ENCODE peak calls at places on chromosomes 11 and 22, in four cellular contexts. U, M, S and D are unnamed samples.

GRCh38 chr22:19085233-19086043 is 36.8 kb downstream of the DGCR2 start:
- DNase-seq in U (peak), M (no peak), S (peak), D (peak)

GRCh38 chr11:73376803-73377629 is 817 bp downstream of the RELT start:
- DNase-seq in U (peak), M (no peak), S (no peak), D (peak)

GRCh38 chr11:110463153-110463552 is 33.4 kb downstream of the FDX1 start:
- DNase-seq in U (no peak), M (peak), S (no peak), D (peak)

GRCh38 chr11:27039873-27040272 is 742 bp upstream of the BBOX1 start:
- DNase-seq in U (no peak), M (no peak), S (no peak), D (no peak)

GRCh38 chr11:4626207-4627105 is 10.8 kb upstream of the OR51D1 start:
- DNase-seq in U (peak), M (peak), S (no peak), D (peak)

GRCh38 chr11:4589024-4589423 is 4.8 kb upstream of the OR52I1 start:
- DNase-seq in U (no peak), M (no peak), S (no peak), D (no peak)

GRCh38 chr11:121297872-121298271 is 5.3 kb downstream of the SC5D start:
- DNase-seq in U (no peak), M (no peak), S (no peak), D (no peak)

GRCh38 chr22:22934543-22935055 is 47.0 kb downstream of the IGLL5 start:
- DNase-seq in U (no peak), M (no peak), S (no peak), D (peak)

GRCh38 chr22:38221407-38221806 is 19.6 kb downstream of the MAFF start:
- DNase-seq in U (no peak), M (no peak), S (no peak), D (no peak)

GRCh38 chr22:32695451-32695891 is 106.0 kb upstream of the TIMP3 start:
- DNase-seq in U (peak), M (no peak), S (no peak), D (no peak)

GRCh38 chr11:91220476-91221202 is 997.8 kb upstream of the CHORDC1 start:
- DNase-seq in U (no peak), M (no peak), S (no peak), D (no peak)

GRCh38 chr11:48122246-48122645 is 94.4 kb upstream of the OR4B1 start:
- DNase-seq in U (no peak), M (no peak), S (no peak), D (no peak)

GRCh38 chr22:43288378-43288777 is 54.8 kb downstream of the SCUBE1 start:
- DNase-seq in U (no peak), M (no peak), S (no peak), D (no peak)

GRCh38 chr11:77165066-77165465 is 37.0 kb downstream of the MYO7A start:
- DNase-seq in U (no peak), M (no peak), S (no peak), D (no peak)

GRCh38 chr22:36395061-36395849 is 7.5 kb upstream of the MYH9 start:
- DNase-seq in U (no peak), M (no peak), S (no peak), D (no peak)

GRCh38 chr11:57087966-57088365 is 93.8 kb upstream of the LRRC55 start:
- DNase-seq in U (no peak), M (no peak), S (no peak), D (no peak)

GRCh38 chr11:75344761-75345454 is 6.6 kb downstream of the ARRB1 start:
- DNase-seq in U (no peak), M (no peak), S (no peak), D (no peak)

GRCh38 chr11:12094872-12095800 is 15.3 kb upstream of the MICAL2 start:
- DNase-seq in U (no peak), M (no peak), S (no peak), D (peak)

DNA sequence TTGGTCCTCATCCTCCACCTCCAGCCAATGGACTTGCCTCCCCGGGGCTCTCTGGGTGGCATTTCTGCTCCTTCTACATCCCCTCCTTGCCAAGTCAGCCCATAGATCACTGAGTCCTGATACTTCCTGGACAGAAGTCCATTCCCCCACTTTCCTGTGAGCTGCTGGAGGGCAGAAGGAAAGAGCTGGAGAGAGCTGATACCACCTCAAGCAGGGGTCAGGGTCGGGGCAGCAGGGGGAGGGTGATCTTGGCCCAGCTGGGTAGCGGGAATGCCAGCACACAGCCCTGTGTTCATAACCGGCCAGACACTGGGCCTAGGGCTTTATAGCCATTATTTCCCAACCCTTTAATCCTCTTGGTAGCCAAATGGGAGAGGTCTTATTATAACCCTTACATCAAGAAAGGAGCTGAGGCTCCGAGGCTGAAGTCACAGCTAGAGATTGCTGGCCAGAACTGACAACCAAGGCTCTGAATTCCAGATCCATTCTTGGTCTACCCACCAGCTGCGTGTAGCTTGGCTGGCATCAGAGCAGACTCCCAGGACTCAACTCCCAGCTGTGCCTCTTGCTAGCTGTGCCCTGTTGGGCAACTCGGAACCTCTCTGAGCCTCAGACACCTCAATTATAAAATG is 39.9 kb downstream of the CD6 start:
- DNase-seq in U (no peak), M (no peak), S (no peak), D (no peak)
- TF ChIP-seq NR2C2 in U (no peak), M (no peak), S (no peak), D (no peak)

GRCh38 chr11:61132646-61133045 is 28.6 kb downstream of the VPS37C start:
- DNase-seq in U (no peak), M (no peak), S (no peak), D (no peak)

GRCh38 chr11:61133956-61134662 is 27.1 kb downstream of the VPS37C start:
- DNase-seq in U (no peak), M (no peak), S (no peak), D (no peak)

GRCh38 chr11:61133145-61133544 is 28.1 kb downstream of the VPS37C start:
- DNase-seq in U (no peak), M (no peak), S (no peak), D (no peak)

GRCh38 chr11:61131998-61132555 is 29.1 kb downstream of the VPS37C start:
- DNase-seq in U (no peak), M (no peak), S (no peak), D (no peak)

GRCh38 chr11:61134801-61135257 is 26.4 kb downstream of the VPS37C start:
- DNase-seq in U (no peak), M (no peak), S (no peak), D (no peak)
- TF ChIP-seq NR2C2 in U (no peak), M (no peak), S (no peak), D (no peak)

GRCh38 chr11:1112351-1113191 is 37.9 kb downstream of the MUC2 start:
- DNase-seq in U (no peak), M (peak), S (no peak), D (peak)
- TF ChIP-seq NR2C2 in U (no peak), M (no peak), S (no peak), D (no peak)

GRCh38 chr11:17934194-17934593 is 78.7 kb downstream of the SERGEF start:
- DNase-seq in U (no peak), M (no peak), S (no peak), D (no peak)

GRCh38 chr11:17933710-17934109 is 79.1 kb downstream of the SERGEF start:
- DNase-seq in U (peak), M (no peak), S (no peak), D (peak)

GRCh38 chr11:17930544-17931144 is 82.2 kb downstream of the SERGEF start:
- DNase-seq in U (no peak), M (no peak), S (no peak), D (no peak)

GRCh38 chr11:17931595-17931994 is 81.3 kb downstream of the SERGEF start:
- DNase-seq in U (no peak), M (no peak), S (no peak), D (no peak)

GRCh38 chr11:17932472-17932871 is 80.4 kb downstream of the SERGEF start:
- DNase-seq in U (no peak), M (peak), S (no peak), D (no peak)
- TF ChIP-seq NR2C2 in U (no peak), M (no peak), S (no peak), D (no peak)

GRCh38 chr11:16195659-16196058 is 160.7 kb downstream of the SOX6 start:
- DNase-seq in U (peak), M (no peak), S (no peak), D (no peak)
- TF ChIP-seq NR2C2 in U (no peak), M (no peak), S (no peak), D (no peak)

GRCh38 chr11:116108161-116108560 is 603.9 kb upstream of the CADM1 start:
- DNase-seq in U (no peak), M (no peak), S (no peak), D (no peak)

GRCh38 chr11:116110802-116111201 is 606.6 kb upstream of the CADM1 start:
- DNase-seq in U (no peak), M (no peak), S (no peak), D (no peak)

GRCh38 chr11:116110356-116110755 is 606.1 kb upstream of the CADM1 start:
- DNase-seq in U (no peak), M (no peak), S (no peak), D (no peak)

GRCh38 chr11:116107229-116107628 is 603.0 kb upstream of the CADM1 start:
- DNase-seq in U (no peak), M (no peak), S (no peak), D (no peak)

DNA sequence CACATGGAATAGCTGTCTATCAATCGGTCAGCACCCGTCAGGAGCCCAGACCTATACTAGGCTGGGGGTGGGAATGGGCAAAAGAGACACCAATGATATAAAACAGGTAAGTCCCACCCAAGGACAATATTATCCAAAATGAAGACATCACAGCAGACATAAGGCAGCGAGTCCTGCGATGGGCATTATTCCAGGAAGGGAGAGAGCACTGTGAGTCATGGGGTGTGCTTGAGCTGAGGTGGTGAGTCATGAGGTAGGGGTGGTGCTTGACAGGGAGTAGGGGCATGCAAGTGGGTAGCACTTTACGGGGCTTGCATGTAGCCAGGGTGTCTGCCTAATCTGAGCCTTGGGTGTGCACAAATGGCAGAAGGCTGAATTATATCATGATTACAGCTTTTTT is 605.0 kb upstream of the CADM1 start:
- DNase-seq in U (no peak), M (no peak), S (no peak), D (peak)
- TF ChIP-seq NR2C2 in U (no peak), M (no peak), S (no peak), D (no peak)

GRCh38 chr22:44455151-44455962 is 42.7 kb downstream of the RTL6 start:
- DNase-seq in U (no peak), M (no peak), S (no peak), D (no peak)
- TF ChIP-seq NR2C2 in U (no peak), M (no peak), S (no peak), D (no peak)

DNA sequence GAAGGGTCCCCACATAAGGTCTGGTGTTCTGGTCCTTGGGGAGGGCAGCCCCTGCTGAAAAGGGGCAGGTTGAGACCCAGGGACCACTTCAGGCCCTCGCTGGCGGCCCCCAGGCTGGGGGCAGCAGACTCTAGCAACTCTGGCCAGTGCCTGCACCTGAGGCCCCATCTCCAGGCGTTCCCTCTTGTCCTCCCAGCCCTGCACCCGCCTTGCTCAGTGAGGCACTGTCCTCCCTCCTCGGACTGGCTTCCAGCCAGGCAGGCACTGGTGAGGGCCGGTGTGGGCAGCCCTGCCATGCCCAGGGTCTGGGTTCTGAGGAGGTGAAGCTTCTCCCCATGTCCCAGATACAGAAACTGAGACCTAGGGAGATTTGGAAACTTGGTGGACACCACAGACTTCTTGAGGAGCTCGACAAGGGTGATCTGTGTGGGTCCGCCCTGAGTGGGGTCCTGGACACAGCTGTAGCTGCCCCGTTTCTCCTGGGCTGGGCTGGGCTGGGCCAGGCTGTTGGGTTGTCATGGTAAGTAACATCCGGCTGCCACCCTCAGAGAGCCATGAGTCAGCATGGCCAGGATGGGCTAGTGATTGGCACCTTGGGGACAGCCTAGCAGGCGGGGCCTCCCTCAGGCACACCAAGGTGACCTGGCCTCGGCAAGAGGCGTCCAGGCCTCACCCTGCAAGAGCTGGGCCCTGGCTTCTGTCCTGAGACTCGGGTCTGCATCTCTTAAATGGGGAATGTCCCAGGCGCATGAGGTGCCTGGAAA is 11.1 kb upstream of the PHLDA2 start:
- DNase-seq in U (peak), M (no peak), S (no peak), D (no peak)
- TF ChIP-seq NR2C2 in U (no peak), M (no peak), S (no peak), D (no peak)

GRCh38 chr22:26587991-26588613 is 1.8 kb downstream of the TPST2 start:
- DNase-seq in U (no peak), M (no peak), S (no peak), D (no peak)

GRCh38 chr22:26589845-26590524 is at the start of gene TPST2:
- DNase-seq in U (peak), M (peak), S (no peak), D (peak)

GRCh38 chr22:26590525-26590858 is 560 bp upstream of the TPST2 start:
- DNase-seq in U (peak), M (no peak), S (no peak), D (no peak)

GRCh38 chr22:26588749-26589366 is 1.1 kb downstream of the TPST2 start:
- DNase-seq in U (peak), M (no peak), S (no peak), D (no peak)

GRCh38 chr22:26589367-26589844 is 526 bp downstream of the TPST2 start:
- DNase-seq in U (no peak), M (peak), S (no peak), D (no peak)
- TF ChIP-seq NR2C2 in U (no peak), M (no peak), S (no peak), D (no peak)